ENCODE peak calls at places on chromosomes 1 and 21, in four cellular contexts. H, R, T and G are unnamed samples.

GRCh38 chr1:37362990-37363389 is 111.4 kb upstream of the ZC3H12A start:
- DNase-seq in H (no peak), R (no peak), T (no peak), G (no peak)

GRCh38 chr1:241614144-241614543 is 26.0 kb downstream of the CHML start:
- DNase-seq in H (no peak), R (no peak), T (no peak), G (no peak)

GRCh38 chr1:28718601-28719331 is 18.0 kb upstream of the YTHDF2 start:
- DNase-seq in H (no peak), R (no peak), T (no peak), G (no peak)

GRCh38 chr1:84960371-84960770 is 36.5 kb downstream of the MCOLN2 start:
- DNase-seq in H (no peak), R (no peak), T (no peak), G (no peak)

GRCh38 chr1:99964806-99965205 is 5.0 kb upstream of the SLC35A3 start:
- DNase-seq in H (no peak), R (no peak), T (peak; percentile 69), G (no peak)

GRCh38 chr21:30269803-30270530 is 12.8 kb downstream of the KRTAP24-1 start:
- DNase-seq in H (no peak), R (no peak), T (no peak), G (no peak)

GRCh38 chr1:221165331-221166161 is 286.3 kb downstream of the HLX start:
- DNase-seq in H (no peak), R (no peak), T (no peak), G (no peak)

GRCh38 chr1:156601892-156602291 is 613 bp upstream of the GPATCH4 start:
- DNase-seq in H (no peak), R (no peak), T (no peak), G (no peak)

GRCh38 chr1:214853340-214853739 is 229.2 kb upstream of the KCNK2 start:
- DNase-seq in H (no peak), R (no peak), T (no peak), G (no peak)

GRCh38 chr1:156385534-156386031 is 16.6 kb downstream of the RHBG start:
- DNase-seq in H (peak; percentile 38), R (peak; percentile 61), T (peak; percentile 30), G (peak; percentile 59)

GRCh38 chr1:196160066-196160795 is 448.0 kb downstream of the KCNT2 start:
- DNase-seq in H (no peak), R (no peak), T (no peak), G (no peak)

GRCh38 chr1:100187912-100188311 is 9.9 kb upstream of the LRRC39 start:
- DNase-seq in H (no peak), R (peak; percentile 73), T (peak; percentile 59), G (no peak)

GRCh38 chr1:33420870-33421775 is 9.8 kb downstream of the PHC2 start:
- DNase-seq in H (no peak), R (no peak), T (no peak), G (no peak)

GRCh38 chr1:55188909-55189308 is 26.3 kb downstream of the USP24 start:
- DNase-seq in H (no peak), R (no peak), T (no peak), G (no peak)

GRCh38 chr1:14487671-14488070 is 110.8 kb upstream of the KAZN start:
- DNase-seq in H (no peak), R (no peak), T (no peak), G (no peak)

GRCh38 chr21:32733356-32733755 is 5.5 kb upstream of the SYNJ1 start:
- DNase-seq in H (no peak), R (no peak), T (no peak), G (no peak)

GRCh38 chr1:244302889-244303609 is 148.7 kb downstream of the ADSS2 start:
- DNase-seq in H (peak; percentile 26), R (no peak), T (peak; percentile 82), G (no peak)

GRCh38 chr21:36466061-36466511 is 13.8 kb downstream of the CLDN14 start:
- DNase-seq in H (no peak), R (no peak), T (no peak), G (no peak)

GRCh38 chr1:67721650-67722291 is 36.8 kb downstream of the GADD45A start:
- DNase-seq in H (no peak), R (no peak), T (no peak), G (no peak)
- H3K4me1 ChIP-seq in H (peaks cover 78% of the 10 kb centered on the region), R (no peaks in the 10 kb centered on the region), T (peaks cover 24% of the 10 kb centered on the region), G (no peaks in the 10 kb centered on the region)

GRCh38 chr1:174072546-174072945 is 50.4 kb upstream of the RC3H1 start:
- DNase-seq in H (no peak), R (no peak), T (no peak), G (no peak)
- H3K9me3 ChIP-seq in H (no peaks in the 10 kb centered on the region), R (no peaks in the 10 kb centered on the region), T (no peaks in the 10 kb centered on the region), G (no peaks in the 10 kb centered on the region)

DNA sequence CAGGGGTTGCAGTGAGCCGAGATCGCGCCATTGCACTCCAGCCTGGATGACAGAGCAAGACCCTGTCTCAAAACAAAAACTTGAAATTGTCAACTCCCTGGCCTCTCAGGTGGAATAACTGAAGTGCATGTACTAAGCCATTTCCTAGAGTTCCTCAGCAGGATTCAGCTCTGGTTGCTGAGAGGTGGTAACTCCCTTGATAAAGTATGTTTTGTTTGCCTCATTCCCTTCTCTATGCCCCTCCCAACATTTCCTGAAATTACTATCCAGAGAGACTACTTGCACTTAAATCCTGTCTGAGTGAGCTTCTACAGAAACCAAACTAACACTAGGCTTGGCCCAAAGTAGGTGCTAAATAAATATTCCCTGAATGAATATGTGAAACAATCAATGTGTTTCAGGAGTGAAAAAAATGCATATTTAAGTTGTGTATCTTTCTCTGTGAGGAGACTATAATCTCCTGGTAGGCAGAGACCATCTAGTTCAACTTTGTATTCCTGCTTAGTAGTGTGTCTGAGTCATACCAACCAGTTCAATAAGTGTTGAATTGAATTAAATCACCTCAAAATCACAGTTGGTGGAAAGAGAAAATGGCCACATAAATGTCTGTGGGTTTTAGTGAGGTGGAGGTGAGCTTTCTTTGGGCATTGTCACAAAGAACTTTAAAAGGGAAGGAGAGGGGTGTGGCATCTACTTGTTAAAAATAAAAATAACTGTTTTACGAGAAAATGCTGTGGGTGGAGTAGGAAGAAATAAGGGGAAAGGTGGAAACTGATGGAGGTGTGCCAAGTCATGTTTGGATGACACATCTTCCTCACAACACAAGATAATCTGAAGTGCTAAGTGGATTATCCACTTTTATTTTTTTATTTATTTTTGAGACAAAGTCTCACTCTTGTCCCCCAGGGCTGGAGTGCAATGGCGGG is 12.6 kb downstream of the RIMKLA start:
- DNase-seq in H (no peak), R (no peak), T (no peak), G (no peak)
- H3K4me1 ChIP-seq in H (peaks cover 14% of the 10 kb centered on the region), R (no peaks in the 10 kb centered on the region), T (no peaks in the 10 kb centered on the region), G (no peaks in the 10 kb centered on the region)

GRCh38 chr21:45963225-45963555 is 18.4 kb upstream of the COL6A1 start:
- DNase-seq in H (no peak), R (no peak), T (no peak), G (no peak)
- H3K9me3 ChIP-seq in H (no peaks in the 10 kb centered on the region), R (no peaks in the 10 kb centered on the region), T (no peaks in the 10 kb centered on the region), G (no peaks in the 10 kb centered on the region)

GRCh38 chr1:203051841-203052324 is 25.6 kb downstream of the PPFIA4 start:
- DNase-seq in H (no peak), R (no peak), T (no peak), G (no peak)
- H3K4me1 ChIP-seq in H (peaks cover 10% of the 10 kb centered on the region), R (no peaks in the 10 kb centered on the region), T (no peaks in the 10 kb centered on the region), G (no peaks in the 10 kb centered on the region)

GRCh38 chr21:7951854-7952519 is 2569.4 kb upstream of the TPTE start:
- DNase-seq in H (no peak), R (no peak), T (no peak), G (no peak)
- H3K9me3 ChIP-seq in H (peaks cover 96% of the 10 kb centered on the region), R (peaks cover 91% of the 10 kb centered on the region), T (peaks cover 76% of the 10 kb centered on the region), G (peaks cover 78% of the 10 kb centered on the region)

GRCh38 chr1:77560741-77561140 is 121.7 kb downstream of the ZZZ3 start:
- DNase-seq in H (no peak), R (no peak), T (no peak), G (no peak)
- H3K4me1 ChIP-seq in H (no peaks in the 10 kb centered on the region), R (no peaks in the 10 kb centered on the region), T (no peaks in the 10 kb centered on the region), G (no peaks in the 10 kb centered on the region)

DNA sequence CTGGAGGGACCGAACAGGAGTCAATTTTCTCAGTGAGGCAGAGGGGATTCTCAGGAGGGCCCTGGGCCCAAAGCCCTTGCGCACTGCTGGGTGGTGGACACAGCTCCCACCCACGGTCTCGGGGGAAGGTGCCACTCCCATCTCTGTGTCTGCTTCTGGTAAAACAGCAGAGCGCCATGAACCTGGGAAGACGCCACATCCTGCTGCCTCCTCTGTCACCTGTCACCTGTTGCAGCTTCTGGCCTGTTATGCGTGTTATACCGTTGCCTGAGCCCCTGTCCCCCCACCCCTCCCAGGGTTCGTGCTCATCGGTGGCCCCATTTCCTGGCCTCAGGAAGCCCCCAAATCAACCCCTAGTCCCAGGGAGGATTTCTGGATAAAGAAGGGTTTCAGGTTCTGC is 125.8 kb upstream of the AJAP1 start:
- DNase-seq in H (no peak), R (no peak), T (no peak), G (no peak)
- H3K9me3 ChIP-seq in H (no peaks in the 10 kb centered on the region), R (no peaks in the 10 kb centered on the region), T (no peaks in the 10 kb centered on the region), G (no peaks in the 10 kb centered on the region)

DNA sequence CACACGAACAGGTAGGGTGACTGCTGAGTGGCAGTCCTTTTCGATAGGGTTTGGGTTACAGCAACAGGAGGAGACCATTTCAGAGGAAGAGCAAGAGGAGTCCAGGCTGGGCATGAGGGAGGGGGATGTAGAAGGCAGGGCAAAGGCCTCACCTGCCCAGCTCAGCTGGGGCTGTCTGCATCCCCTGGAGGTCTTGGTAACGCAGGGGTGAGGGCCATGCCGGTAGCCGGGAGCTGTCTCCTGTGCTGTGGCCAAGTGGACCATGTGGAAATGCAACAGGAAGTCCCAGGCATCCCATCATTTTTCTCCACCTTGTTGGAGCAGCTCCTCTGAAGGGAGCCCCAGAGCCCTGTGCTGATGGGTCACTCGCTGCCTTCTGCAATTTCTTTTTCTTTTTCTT is 105.4 kb upstream of the C1orf174 start:
- DNase-seq in H (no peak), R (no peak), T (no peak), G (no peak)
- H3K4me1 ChIP-seq in H (no peaks in the 10 kb centered on the region), R (no peaks in the 10 kb centered on the region), T (no peaks in the 10 kb centered on the region), G (no peaks in the 10 kb centered on the region)

GRCh38 chr21:31290765-31291164 is 53.3 kb downstream of the TIAM1 start:
- DNase-seq in H (no peak), R (no peak), T (no peak), G (no peak)

GRCh38 chr21:31289702-31290101 is 54.4 kb downstream of the TIAM1 start:
- DNase-seq in H (no peak), R (no peak), T (no peak), G (no peak)

GRCh38 chr21:31283025-31283424 is 61.0 kb downstream of the TIAM1 start:
- DNase-seq in H (no peak), R (no peak), T (no peak), G (no peak)

GRCh38 chr21:31284797-31285397 is 59.2 kb downstream of the TIAM1 start:
- DNase-seq in H (peak; percentile 58), R (no peak), T (no peak), G (no peak)

DNA sequence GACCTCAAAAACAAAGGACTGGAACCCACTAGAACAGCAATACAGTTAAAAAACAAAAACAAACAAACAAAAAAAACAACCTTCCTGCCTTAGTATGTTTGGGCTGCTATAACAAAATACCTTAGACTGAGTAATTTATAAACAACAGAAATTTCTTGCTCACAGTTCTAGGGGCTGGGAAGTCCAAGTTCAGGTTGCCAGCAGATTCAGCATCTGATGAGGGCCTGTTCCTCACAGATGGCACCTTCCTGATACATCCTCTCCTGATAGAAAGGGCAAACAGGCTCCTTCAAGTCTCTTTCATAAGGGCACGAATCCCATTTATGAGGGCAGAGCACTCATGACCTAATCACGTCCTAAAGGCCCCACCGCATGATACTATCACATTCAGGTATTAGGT is 55.9 kb downstream of the TIAM1 start:
- DNase-seq in H (no peak), R (no peak), T (no peak), G (no peak)
- H3K9me3 ChIP-seq in H (no peaks in the 10 kb centered on the region), R (peaks cover 8% of the 10 kb centered on the region), T (peaks cover 6% of the 10 kb centered on the region), G (no peaks in the 10 kb centered on the region)